ENCODE peak calls at places on chromosomes 6 and 20, in four cellular contexts. One of them, this sample, is unnamed.

GRCh38 chr20:63399596-63400375 is 38.6 kb upstream of the CHRNA4 start:
- DNase-seq in central memory CD4-positive, alpha-beta T cell: no peak
- DNase-seq in uterus: no peak
- DNase-seq in activated gamma-delta T cell treated with Interleukin-2 at 50 U/mL for 16 hours: no peak
- DNase-seq in this sample: no peak

GRCh38 chr6:81450180-81450579 is 302.3 kb downstream of the TENT5A start:
- DNase-seq in uterus: no peak
- DNase-seq in activated gamma-delta T cell treated with Interleukin-2 at 50 U/mL for 16 hours: no peak
- DNase-seq in central memory CD4-positive, alpha-beta T cell: no peak
- DNase-seq in this sample: no peak

GRCh38 chr20:63641146-63641791 is 12.0 kb downstream of the STMN3 start:
- DNase-seq in central memory CD4-positive, alpha-beta T cell: peak; percentile 62
- DNase-seq in activated gamma-delta T cell treated with Interleukin-2 at 50 U/mL for 16 hours: peak; percentile 63
- DNase-seq in uterus: peak; percentile 43
- DNase-seq in this sample: no peak

GRCh38 chr6:108581932-108582500 is 21.3 kb downstream of the FOXO3 start:
- DNase-seq in activated gamma-delta T cell treated with Interleukin-2 at 50 U/mL for 16 hours: no peak
- DNase-seq in uterus: no peak
- DNase-seq in central memory CD4-positive, alpha-beta T cell: no peak
- DNase-seq in this sample: no peak

GRCh38 chr20:57350086-57350710 is 857 bp upstream of the RAE1 start:
- DNase-seq in uterus: no peak
- DNase-seq in central memory CD4-positive, alpha-beta T cell: no peak
- DNase-seq in activated gamma-delta T cell treated with Interleukin-2 at 50 U/mL for 16 hours: no peak
- DNase-seq in this sample: no peak

GRCh38 chr6:130693944-130694343 is 133.3 kb upstream of the SMLR1 start:
- DNase-seq in central memory CD4-positive, alpha-beta T cell: no peak
- DNase-seq in activated gamma-delta T cell treated with Interleukin-2 at 50 U/mL for 16 hours: no peak
- DNase-seq in uterus: no peak
- DNase-seq in this sample: no peak

GRCh38 chr20:59360934-59361333 is 60.5 kb downstream of the EDN3 start:
- DNase-seq in uterus: no peak
- DNase-seq in activated gamma-delta T cell treated with Interleukin-2 at 50 U/mL for 16 hours: no peak
- DNase-seq in central memory CD4-positive, alpha-beta T cell: no peak
- DNase-seq in this sample: no peak

GRCh38 chr20:16664031-16664430 is 65.8 kb upstream of the SNRPB2 start:
- DNase-seq in central memory CD4-positive, alpha-beta T cell: no peak
- DNase-seq in activated gamma-delta T cell treated with Interleukin-2 at 50 U/mL for 16 hours: no peak
- DNase-seq in uterus: no peak
- DNase-seq in this sample: no peak

GRCh38 chr6:117668736-117669135 is 6.5 kb upstream of the NUS1 start:
- DNase-seq in central memory CD4-positive, alpha-beta T cell: no peak
- DNase-seq in uterus: no peak
- DNase-seq in activated gamma-delta T cell treated with Interleukin-2 at 50 U/mL for 16 hours: no peak
- DNase-seq in this sample: no peak

GRCh38 chr20:20009784-20010253 is 7.3 kb upstream of the NAA20 start:
- DNase-seq in uterus: no peak
- DNase-seq in central memory CD4-positive, alpha-beta T cell: no peak
- DNase-seq in activated gamma-delta T cell treated with Interleukin-2 at 50 U/mL for 16 hours: no peak
- DNase-seq in this sample: no peak

GRCh38 chr20:3613821-3614440 is 49.3 kb downstream of the GFRA4 start:
- DNase-seq in activated gamma-delta T cell treated with Interleukin-2 at 50 U/mL for 16 hours: no peak
- DNase-seq in uterus: no peak
- DNase-seq in central memory CD4-positive, alpha-beta T cell: no peak
- DNase-seq in this sample: no peak

GRCh38 chr6:108945686-108946158 is 97.5 kb downstream of the ARMC2 start:
- DNase-seq in central memory CD4-positive, alpha-beta T cell: no peak
- DNase-seq in uterus: peak; percentile 83
- DNase-seq in activated gamma-delta T cell treated with Interleukin-2 at 50 U/mL for 16 hours: no peak
- DNase-seq in this sample: peak; percentile 79

GRCh38 chr6:28727559-28728211 is 196.1 kb downstream of the TRIM27 start:
- DNase-seq in uterus: no peak
- DNase-seq in central memory CD4-positive, alpha-beta T cell: no peak
- DNase-seq in activated gamma-delta T cell treated with Interleukin-2 at 50 U/mL for 16 hours: no peak
- DNase-seq in this sample: no peak

GRCh38 chr6:156886409-156886808 is 109.2 kb downstream of the ARID1B start:
- DNase-seq in central memory CD4-positive, alpha-beta T cell: no peak
- DNase-seq in activated gamma-delta T cell treated with Interleukin-2 at 50 U/mL for 16 hours: no peak
- DNase-seq in uterus: no peak
- DNase-seq in this sample: no peak

GRCh38 chr6:36700812-36701211 is 3.2 kb downstream of the RAB44 start:
- DNase-seq in uterus: no peak
- DNase-seq in activated gamma-delta T cell treated with Interleukin-2 at 50 U/mL for 16 hours: no peak
- DNase-seq in central memory CD4-positive, alpha-beta T cell: no peak
- DNase-seq in this sample: no peak

GRCh38 chr20:1327241-1327653 is 1.7 kb downstream of the SDCBP2 start:
- DNase-seq in activated gamma-delta T cell treated with Interleukin-2 at 50 U/mL for 16 hours: no peak
- DNase-seq in central memory CD4-positive, alpha-beta T cell: no peak
- DNase-seq in uterus: peak; percentile 81
- DNase-seq in this sample: peak; percentile 43

GRCh38 chr6:46501136-46502089 is 10.2 kb upstream of the RCAN2 start:
- DNase-seq in uterus: no peak
- DNase-seq in activated gamma-delta T cell treated with Interleukin-2 at 50 U/mL for 16 hours: no peak
- DNase-seq in central memory CD4-positive, alpha-beta T cell: no peak
- DNase-seq in this sample: no peak

GRCh38 chr6:75349262-75349984 is 64.8 kb upstream of the TMEM30A start:
- DNase-seq in activated gamma-delta T cell treated with Interleukin-2 at 50 U/mL for 16 hours: no peak
- DNase-seq in central memory CD4-positive, alpha-beta T cell: no peak
- DNase-seq in uterus: peak; percentile 40
- DNase-seq in this sample: no peak

GRCh38 chr20:364905-365794 is 15.4 kb upstream of the TRIB3 start:
- DNase-seq in uterus: no peak
- DNase-seq in central memory CD4-positive, alpha-beta T cell: no peak
- DNase-seq in activated gamma-delta T cell treated with Interleukin-2 at 50 U/mL for 16 hours: no peak
- DNase-seq in this sample: no peak

GRCh38 chr6:20833881-20834515 is 299.7 kb downstream of the CDKAL1 start:
- DNase-seq in uterus: no peak
- DNase-seq in central memory CD4-positive, alpha-beta T cell: no peak
- DNase-seq in activated gamma-delta T cell treated with Interleukin-2 at 50 U/mL for 16 hours: no peak
- DNase-seq in this sample: no peak

GRCh38 chr20:41131594-41132387 is 5.6 kb upstream of the PLCG1 start:
- DNase-seq in central memory CD4-positive, alpha-beta T cell: no peak
- DNase-seq in uterus: no peak
- DNase-seq in activated gamma-delta T cell treated with Interleukin-2 at 50 U/mL for 16 hours: no peak
- DNase-seq in this sample: no peak